ENCODE peak calls at places on chromosomes 12 and 14, in four cellular contexts. One of them, this sample, is unnamed.

GRCh38 chr12:47082963-47083621 is 3.3 kb upstream of the AMIGO2 start:
- DNase-seq in hypothalamus: no peak
- DNase-seq in fibroblast of the aortic adventitia: peak
- DNase-seq in GM06990: no peak
- DNase-seq in this sample: no peak

GRCh38 chr12:110353211-110353965 is 50.1 kb downstream of the ANAPC7 start:
- DNase-seq in GM06990: no peak
- DNase-seq in hypothalamus: no peak
- DNase-seq in fibroblast of the aortic adventitia: no peak
- DNase-seq in this sample: no peak

GRCh38 chr12:126663304-126664094 is 1598.3 kb downstream of the AACS start:
- DNase-seq in hypothalamus: no peak
- DNase-seq in fibroblast of the aortic adventitia: peak
- DNase-seq in GM06990: no peak
- DNase-seq in this sample: no peak

GRCh38 chr12:43835264-43835655 is 621 bp upstream of the TMEM117 start:
- DNase-seq in hypothalamus: no peak
- DNase-seq in fibroblast of the aortic adventitia: peak
- DNase-seq in GM06990: no peak
- DNase-seq in this sample: no peak

GRCh38 chr12:94284046-94284445 is 135.7 kb downstream of the PLXNC1 start:
- DNase-seq in GM06990: no peak
- DNase-seq in fibroblast of the aortic adventitia: no peak
- DNase-seq in hypothalamus: no peak
- DNase-seq in this sample: no peak

GRCh38 chr14:93923586-93923985 is 3.6 kb upstream of the FAM181A start:
- DNase-seq in fibroblast of the aortic adventitia: no peak
- DNase-seq in GM06990: no peak
- DNase-seq in hypothalamus: no peak
- DNase-seq in this sample: peak

GRCh38 chr12:113874999-113875561 is 91.0 kb downstream of the RBM19 start:
- DNase-seq in GM06990: no peak
- DNase-seq in hypothalamus: no peak
- DNase-seq in fibroblast of the aortic adventitia: peak
- DNase-seq in this sample: no peak

GRCh38 chr14:53180272-53181221 is 27.4 kb upstream of the DDHD1 start:
- DNase-seq in hypothalamus: no peak
- DNase-seq in fibroblast of the aortic adventitia: peak
- DNase-seq in GM06990: peak
- DNase-seq in this sample: no peak

GRCh38 chr12:105721051-105721825 is 390.7 kb downstream of the C12orf75 start:
- DNase-seq in hypothalamus: no peak
- DNase-seq in GM06990: peak
- DNase-seq in fibroblast of the aortic adventitia: no peak
- DNase-seq in this sample: peak

GRCh38 chr12:116278667-116279066 is 1.2 kb upstream of the MED13L start:
- DNase-seq in hypothalamus: no peak
- DNase-seq in GM06990: no peak
- DNase-seq in fibroblast of the aortic adventitia: no peak
- DNase-seq in this sample: no peak

GRCh38 chr12:7959278-7960063 is 23.5 kb upstream of the SLC2A3 start:
- DNase-seq in fibroblast of the aortic adventitia: peak
- DNase-seq in GM06990: peak
- DNase-seq in hypothalamus: no peak
- DNase-seq in this sample: no peak

GRCh38 chr12:10722905-10723866 is at the start of gene YBX3:
- DNase-seq in GM06990: peak
- DNase-seq in fibroblast of the aortic adventitia: peak
- DNase-seq in hypothalamus: peak
- DNase-seq in this sample: no peak

GRCh38 chr12:130571089-130571488 is 145.0 kb downstream of the RIMBP2 start:
- DNase-seq in hypothalamus: no peak
- DNase-seq in fibroblast of the aortic adventitia: no peak
- DNase-seq in GM06990: no peak
- DNase-seq in this sample: no peak

GRCh38 chr12:57430117-57430930 is 519 bp downstream of the R3HDM2 start:
- DNase-seq in fibroblast of the aortic adventitia: peak
- DNase-seq in GM06990: no peak
- DNase-seq in hypothalamus: peak
- DNase-seq in this sample: peak

GRCh38 chr12:108338915-108339657 is at the start of gene CMKLR1:
- DNase-seq in GM06990: peak
- DNase-seq in fibroblast of the aortic adventitia: no peak
- DNase-seq in hypothalamus: no peak
- DNase-seq in this sample: peak

GRCh38 chr12:124940393-124941169 is 26.1 kb upstream of the UBC start:
- DNase-seq in GM06990: peak
- DNase-seq in fibroblast of the aortic adventitia: peak
- DNase-seq in hypothalamus: no peak
- DNase-seq in this sample: no peak

GRCh38 chr12:761276-761675 is 8.9 kb downstream of the WNK1 start:
- DNase-seq in fibroblast of the aortic adventitia: peak
- DNase-seq in GM06990: no peak
- DNase-seq in hypothalamus: no peak
- DNase-seq in this sample: no peak

GRCh38 chr12:107415834-107416233 is 269.8 kb upstream of the PWP1 start:
- DNase-seq in fibroblast of the aortic adventitia: no peak
- DNase-seq in GM06990: no peak
- DNase-seq in hypothalamus: no peak
- DNase-seq in this sample: no peak

GRCh38 chr14:50260511-50260910 is 29.1 kb upstream of the SOS2 start:
- DNase-seq in hypothalamus: peak
- DNase-seq in fibroblast of the aortic adventitia: peak
- DNase-seq in GM06990: no peak
- DNase-seq in this sample: no peak

GRCh38 chr14:30855345-30856037 is 18.9 kb upstream of the COCH start:
- DNase-seq in GM06990: peak
- DNase-seq in hypothalamus: no peak
- DNase-seq in fibroblast of the aortic adventitia: no peak
- DNase-seq in this sample: no peak

This sample was measured in NCI-H1417.